ENCODE peak calls at places on chromosomes 3 and 15, in seven cellular contexts. X, F, E, A, G, J and L are unnamed samples.
A peak's percentile ranks its signal among the peaks of the same experiment; 100 is the strongest.

GRCh38 chr3:41169038-41169437 is 30.3 kb upstream of the CTNNB1 start:
- DNase-seq in X (peak; percentile 32), F (no peak), E (no peak), A (no peak), G (no peak), J (no peak), L (no peak)

GRCh38 chr15:52392008-52392687 is 96.5 kb upstream of the MYO5C start:
- DNase-seq in X (peak; percentile 22), F (no peak), E (no peak), A (no peak), G (no peak), J (no peak), L (no peak)

GRCh38 chr3:115783938-115784738 is 160.8 kb downstream of the GAP43 start:
- DNase-seq in X (peak; percentile 88), F (peak; percentile 88), E (peak; percentile 94), A (peak; percentile 88), G (peak; percentile 92), J (peak; percentile 95), L (peak; percentile 52)

GRCh38 chr3:143135150-143135549 is 15.6 kb downstream of the CHST2 start:
- DNase-seq in X (peak; percentile 94), F (no peak), E (peak; percentile 17), A (peak; percentile 79), G (no peak), J (no peak), L (no peak)

GRCh38 chr3:102224171-102224570 is 210.6 kb upstream of the ZPLD1 start:
- DNase-seq in X (peak; percentile 36), F (no peak), E (peak; percentile 60), A (no peak), G (no peak), J (peak; percentile 26), L (no peak)

GRCh38 chr3:14216257-14217048 is 37.8 kb downstream of the LSM3 start:
- DNase-seq in X (no peak), F (no peak), E (no peak), A (no peak), G (no peak), J (no peak), L (no peak)

GRCh38 chr3:106208979-106209378 is 340.2 kb upstream of the CBLB start:
- DNase-seq in X (peak; percentile 69), F (no peak), E (peak; percentile 19), A (no peak), G (no peak), J (no peak), L (no peak)

GRCh38 chr3:133206921-133207320 is 168.7 kb downstream of the TMEM108 start:
- DNase-seq in X (no peak), F (no peak), E (no peak), A (no peak), G (no peak), J (no peak), L (no peak)

GRCh38 chr3:45055032-45055410 is 28.9 kb downstream of the CLEC3B start:
- DNase-seq in X (peak; percentile 87), F (no peak), E (no peak), A (peak; percentile 59), G (no peak), J (no peak), L (no peak)

GRCh38 chr3:101184111-101184510 is 136.3 kb downstream of the IMPG2 start:
- DNase-seq in X (no peak), F (no peak), E (no peak), A (no peak), G (no peak), J (no peak), L (no peak)

GRCh38 chr3:150786791-150787190 is 23.8 kb upstream of the SIAH2 start:
- DNase-seq in X (peak; percentile 70), F (no peak), E (no peak), A (no peak), G (no peak), J (no peak), L (no peak)

GRCh38 chr3:133742351-133743091 is 3.7 kb upstream of the TF start:
- DNase-seq in X (peak; percentile 8), F (no peak), E (no peak), A (no peak), G (no peak), J (peak; percentile 25), L (no peak)

GRCh38 chr15:32722126-32722525 is 4.3 kb downstream of the GREM1 start:
- DNase-seq in X (no peak), F (no peak), E (no peak), A (no peak), G (no peak), J (no peak), L (no peak)

GRCh38 chr15:72358532-72359180 is 17.2 kb downstream of the HEXA start:
- DNase-seq in X (peak; percentile 71), F (peak; percentile 64), E (peak; percentile 19), A (peak; percentile 23), G (no peak), J (no peak), L (peak; percentile 43)

GRCh38 chr3:131840151-131840797 is 194.5 kb downstream of the CPNE4 start:
- DNase-seq in X (peak; percentile 27), F (no peak), E (no peak), A (no peak), G (no peak), J (no peak), L (no peak)

GRCh38 chr3:128432301-128432897 is 34.3 kb downstream of the DNAJB8 start:
- DNase-seq in X (no peak), F (no peak), E (no peak), A (no peak), G (no peak), J (no peak), L (no peak)
- H3K4me3 ChIP-seq in X (no peak overlapping the region), F (peak overlapping the region; percentile 45), E (no peak overlapping the region), A (no peak overlapping the region), G (peak overlapping the region; percentile 1), J (no peak overlapping the region), L (no peak overlapping the region)

DNA sequence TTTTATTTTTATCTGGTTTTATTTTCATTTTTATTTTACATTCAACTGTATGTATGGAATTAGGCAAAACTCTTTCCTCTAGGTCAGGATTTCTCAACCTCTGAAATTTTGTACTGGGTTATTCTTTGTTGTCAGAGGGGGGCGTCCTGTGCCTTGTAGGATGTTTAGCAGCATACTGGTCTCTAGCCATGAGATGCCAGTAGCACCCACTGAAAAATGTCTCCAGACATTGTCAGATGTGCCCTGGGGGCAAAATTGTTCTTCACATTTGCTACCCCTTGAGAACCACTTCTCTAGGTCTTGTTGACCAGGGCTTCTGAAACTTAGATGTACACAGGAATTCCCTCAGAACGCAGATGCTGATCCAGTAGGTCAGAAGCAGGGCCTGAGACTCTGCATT is 5.4 kb downstream of the CHRNA5 start:
- DNase-seq in X (no peak), F (no peak), E (no peak), A (no peak), G (no peak), J (no peak), L (no peak)
- TF ChIP-seq CTCF in X (no peak), F (no peak), E (no peak), A (no peak), G (no peak), J (no peak), L (no peak)

GRCh38 chr15:90414408-90415028 is 26.5 kb downstream of the IQGAP1 start:
- DNase-seq in X (peak; percentile 48), F (no peak), E (no peak), A (no peak), G (no peak), J (no peak), L (no peak)

GRCh38 chr15:90408657-90409056 is 20.6 kb downstream of the IQGAP1 start:
- DNase-seq in X (no peak), F (no peak), E (no peak), A (no peak), G (no peak), J (no peak), L (no peak)

GRCh38 chr15:90413411-90414379 is 25.7 kb downstream of the IQGAP1 start:
- DNase-seq in X (peak; percentile 51), F (no peak), E (no peak), A (no peak), G (no peak), J (no peak), L (no peak)

GRCh38 chr15:90411176-90411575 is 23.1 kb downstream of the IQGAP1 start:
- DNase-seq in X (no peak), F (no peak), E (no peak), A (no peak), G (no peak), J (no peak), L (no peak)

DNA sequence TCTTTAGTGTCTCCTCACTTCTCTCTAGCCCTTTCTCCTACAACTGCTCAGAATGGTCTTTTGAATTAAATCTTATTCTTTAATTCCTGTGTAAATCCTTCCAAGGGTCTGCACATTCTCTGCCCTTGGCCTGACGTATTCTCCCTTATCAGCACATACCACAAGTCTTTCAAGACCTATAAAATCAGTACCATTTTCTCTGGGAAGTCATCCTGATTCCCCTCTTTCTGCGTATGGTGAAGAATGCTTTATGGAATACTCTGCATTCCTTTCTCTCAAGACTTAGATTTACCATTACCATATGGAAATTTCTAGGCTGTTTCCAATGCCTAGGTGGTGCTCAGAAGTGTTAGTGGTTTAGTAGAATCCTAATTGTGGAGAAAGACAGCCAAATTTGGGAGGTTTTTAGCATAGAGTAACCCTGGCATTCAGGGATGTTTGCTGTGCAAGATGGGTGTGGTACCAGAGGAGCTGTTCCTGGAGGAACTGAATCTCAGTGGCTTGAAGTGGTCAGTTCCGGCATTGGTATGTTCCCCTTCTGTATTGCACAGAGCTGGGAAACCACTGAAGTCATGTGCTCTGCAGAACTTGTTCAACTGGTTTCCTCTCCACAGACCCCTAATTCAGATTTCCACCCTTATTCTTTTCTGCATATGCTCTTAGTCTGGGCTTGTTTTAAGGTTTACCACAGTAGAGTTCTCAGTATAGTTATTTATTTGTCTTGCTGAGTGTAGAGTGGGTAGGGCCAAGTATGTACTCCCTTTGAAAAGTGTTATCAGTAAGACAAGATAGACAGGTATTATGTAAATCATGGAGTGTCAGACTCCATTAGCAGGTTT is 24.5 kb downstream of the IQGAP1 start:
- DNase-seq in X (peak; percentile 90), F (peak; percentile 71), E (peak; percentile 78), A (no peak), G (no peak), J (no peak), L (peak; percentile 73)
- H3K4me3 ChIP-seq in X (no peak overlapping the region), F (no peak overlapping the region), E (no peak overlapping the region), A (no peak overlapping the region), G (no peak overlapping the region), J (no peak overlapping the region), L (no peak overlapping the region)

GRCh38 chr3:194967126-194968117 is 281.7 kb downstream of the FAM43A start:
- DNase-seq in X (no peak), F (peak; percentile 16), E (no peak), A (no peak), G (no peak), J (no peak), L (no peak)

GRCh38 chr3:194961149-194961548 is 275.5 kb downstream of the FAM43A start:
- DNase-seq in X (no peak), F (no peak), E (no peak), A (no peak), G (no peak), J (no peak), L (no peak)

GRCh38 chr3:194960446-194961032 is 274.9 kb downstream of the FAM43A start:
- DNase-seq in X (no peak), F (no peak), E (no peak), A (no peak), G (no peak), J (no peak), L (no peak)

GRCh38 chr3:194961555-194961954 is 275.9 kb downstream of the FAM43A start:
- DNase-seq in X (peak; percentile 10), F (no peak), E (no peak), A (no peak), G (no peak), J (no peak), L (no peak)

DNA sequence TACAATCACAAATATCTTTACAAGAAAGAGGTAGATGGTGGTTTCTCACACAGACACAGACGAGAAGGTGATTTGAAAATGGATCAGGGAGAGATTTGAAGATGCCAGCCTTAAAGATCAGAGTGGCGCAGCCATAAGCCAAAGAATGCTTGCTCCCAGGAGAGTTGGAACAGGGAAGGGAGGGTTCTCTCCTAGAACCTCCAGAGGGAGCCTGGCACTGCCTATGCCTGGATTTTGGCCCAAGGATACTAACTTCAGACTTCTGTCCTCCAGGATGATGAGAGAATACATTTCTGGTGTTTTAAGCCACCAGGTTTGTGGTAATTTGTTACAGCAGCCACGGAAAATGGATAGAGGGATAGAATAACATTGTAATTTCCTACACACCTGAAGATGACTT is 279.1 kb downstream of the FAM43A start:
- DNase-seq in X (no peak), F (no peak), E (no peak), A (no peak), G (no peak), J (no peak), L (no peak)
- TF ChIP-seq CTCF in X (no peak), F (no peak), E (no peak), A (no peak), G (no peak), J (no peak), L (no peak)